ENCODE peak calls at places on chromosome 17, in four cellular contexts. U, B, S and K are unnamed samples.

GRCh38 chr17:62001105-62001504 is 64.0 kb downstream of the MED13 start:
- DNase-seq in B (no peak), U (no peak), S (no peak), K (no peak)

GRCh38 chr17:44235583-44235936 is 16.1 kb upstream of the UBTF start:
- DNase-seq in U (no peak), S (no peak), B (no peak), K (no peak)

GRCh38 chr17:29138991-29139682 is 41.1 kb downstream of the MYO18A start:
- DNase-seq in B (peak; percentile 83), S (peak; percentile 45), U (peak; percentile 46), K (peak; percentile 28)

GRCh38 chr17:57578608-57578990 is 166.5 kb downstream of the CCDC182 start:
- DNase-seq in U (no peak), S (no peak), B (no peak), K (no peak)

GRCh38 chr17:30519166-30519565 is 42.0 kb downstream of the GOSR1 start:
- DNase-seq in B (no peak), S (no peak), U (no peak), K (no peak)

GRCh38 chr17:36608794-36609497 is 7.6 kb downstream of the MRM1 start:
- DNase-seq in S (peak; percentile 35), B (peak; percentile 21), U (peak; percentile 45), K (peak; percentile 48)

GRCh38 chr17:50638851-50639767 is 4.4 kb downstream of the ABCC3 start:
- DNase-seq in B (peak; percentile 32), S (peak; percentile 33), U (peak; percentile 98), K (peak; percentile 59)

GRCh38 chr17:47719411-47720152 is 13.5 kb upstream of the TBX21 start:
- DNase-seq in S (no peak), U (no peak), B (peak; percentile 60), K (no peak)

GRCh38 chr17:12406623-12407228 is 259.0 kb upstream of the MYOCD start:
- DNase-seq in S (no peak), U (no peak), B (no peak), K (no peak)

GRCh38 chr17:21019976-21020575 is 22.7 kb downstream of the USP22 start:
- DNase-seq in S (no peak), U (no peak), B (peak; percentile 47), K (peak; percentile 63)

GRCh38 chr17:61214753-61215152 is 184.9 kb upstream of the TBX2 start:
- DNase-seq in B (no peak), U (no peak), S (no peak), K (no peak)